ENCODE peak calls at places on chromosomes 4 and X, in five cellular contexts. One of them, this sample, is unnamed.

GRCh38 chr4:182918791-182919302 is 1.7 kb upstream of the DCTD start:
- DNase-seq in PC-3: no peak
- DNase-seq in CD4-positive, CD25-positive, alpha-beta regulatory T cell: no peak
- DNase-seq in BE2C: no peak
- DNase-seq in left lung: no peak
- DNase-seq in this sample: peak

GRCh38 chr4:76767983-76768382 is 130.0 kb downstream of the SOWAHB start:
- DNase-seq in PC-3: no peak
- DNase-seq in CD4-positive, CD25-positive, alpha-beta regulatory T cell: no peak
- DNase-seq in BE2C: no peak
- DNase-seq in left lung: no peak
- DNase-seq in this sample: no peak

GRCh38 chr4:34664051-34664450 is 1580.3 kb downstream of the ARAP2 start:
- DNase-seq in left lung: peak
- DNase-seq in CD4-positive, CD25-positive, alpha-beta regulatory T cell: no peak
- DNase-seq in PC-3: no peak
- DNase-seq in BE2C: no peak
- DNase-seq in this sample: no peak

GRCh38 chr4:13584481-13584880 is 40.2 kb upstream of the NKX3-2 start:
- DNase-seq in CD4-positive, CD25-positive, alpha-beta regulatory T cell: no peak
- DNase-seq in PC-3: peak
- DNase-seq in BE2C: no peak
- DNase-seq in left lung: no peak
- DNase-seq in this sample: no peak

GRCh38 chr4:155769092-155769491 is 10.3 kb downstream of the GUCY1B1 start:
- DNase-seq in BE2C: no peak
- DNase-seq in CD4-positive, CD25-positive, alpha-beta regulatory T cell: no peak
- DNase-seq in PC-3: no peak
- DNase-seq in left lung: no peak
- DNase-seq in this sample: no peak

GRCh38 chrX:12948495-12948894 is 26.4 kb upstream of the TMSB4X start:
- DNase-seq in left lung: no peak
- DNase-seq in BE2C: no peak
- DNase-seq in CD4-positive, CD25-positive, alpha-beta regulatory T cell: no peak
- DNase-seq in PC-3: no peak
- DNase-seq in this sample: no peak

GRCh38 chrX:104343408-104344129 is 88.8 kb upstream of the ESX1 start:
- DNase-seq in PC-3: peak
- DNase-seq in left lung: no peak
- DNase-seq in CD4-positive, CD25-positive, alpha-beta regulatory T cell: no peak
- DNase-seq in BE2C: peak
- DNase-seq in this sample: peak

GRCh38 chr4:76968937-76969336 is 19.4 kb downstream of the SEPTIN11 start:
- DNase-seq in left lung: no peak
- DNase-seq in PC-3: no peak
- DNase-seq in BE2C: no peak
- DNase-seq in CD4-positive, CD25-positive, alpha-beta regulatory T cell: no peak
- DNase-seq in this sample: no peak

GRCh38 chr4:113496698-113497097 is 264.8 kb downstream of the CAMK2D start:
- DNase-seq in PC-3: no peak
- DNase-seq in BE2C: no peak
- DNase-seq in left lung: no peak
- DNase-seq in CD4-positive, CD25-positive, alpha-beta regulatory T cell: no peak
- DNase-seq in this sample: no peak

GRCh38 chr4:101707596-101707995 is 82.9 kb upstream of the BANK1 start:
- DNase-seq in CD4-positive, CD25-positive, alpha-beta regulatory T cell: no peak
- DNase-seq in PC-3: no peak
- DNase-seq in left lung: no peak
- DNase-seq in BE2C: no peak
- DNase-seq in this sample: no peak

GRCh38 chr4:145716200-145716599 is 36.3 kb downstream of the C4orf51 start:
- DNase-seq in left lung: no peak
- DNase-seq in BE2C: no peak
- DNase-seq in PC-3: peak
- DNase-seq in CD4-positive, CD25-positive, alpha-beta regulatory T cell: no peak
- DNase-seq in this sample: no peak

GRCh38 chr4:26782168-26782829 is 78.3 kb upstream of the STIM2 start:
- DNase-seq in PC-3: peak
- DNase-seq in CD4-positive, CD25-positive, alpha-beta regulatory T cell: no peak
- DNase-seq in left lung: no peak
- DNase-seq in BE2C: no peak
- DNase-seq in this sample: no peak

GRCh38 chr4:184163813-184164212 is 53.9 kb downstream of the ENPP6 start:
- DNase-seq in left lung: peak
- DNase-seq in PC-3: peak
- DNase-seq in CD4-positive, CD25-positive, alpha-beta regulatory T cell: no peak
- DNase-seq in BE2C: peak
- DNase-seq in this sample: peak

GRCh38 chrX:102345916-102346315 is 93.9 kb downstream of the NXF2B start:
- DNase-seq in CD4-positive, CD25-positive, alpha-beta regulatory T cell: peak
- DNase-seq in BE2C: peak
- DNase-seq in left lung: no peak
- DNase-seq in PC-3: peak
- DNase-seq in this sample: peak

GRCh38 chr4:1017706-1018105 is 6.3 kb downstream of the FGFRL1 start:
- DNase-seq in PC-3: no peak
- DNase-seq in CD4-positive, CD25-positive, alpha-beta regulatory T cell: no peak
- DNase-seq in BE2C: no peak
- DNase-seq in left lung: no peak
- DNase-seq in this sample: no peak
- H3K4me3 ChIP-seq in PC-3: no peak
- H3K4me3 ChIP-seq in CD4-positive, CD25-positive, alpha-beta regulatory T cell: no peak
- H3K4me3 ChIP-seq in BE2C: no peak
- H3K4me3 ChIP-seq in left lung: no peak
- H3K4me3 ChIP-seq in this sample: no peak

GRCh38 chr4:163614866-163615265 is 120.4 kb downstream of the TMA16 start:
- DNase-seq in PC-3: no peak
- DNase-seq in BE2C: no peak
- DNase-seq in CD4-positive, CD25-positive, alpha-beta regulatory T cell: no peak
- DNase-seq in left lung: no peak
- DNase-seq in this sample: no peak

GRCh38 chr4:163611172-163611571 is 116.7 kb downstream of the TMA16 start:
- DNase-seq in CD4-positive, CD25-positive, alpha-beta regulatory T cell: no peak
- DNase-seq in BE2C: no peak
- DNase-seq in PC-3: no peak
- DNase-seq in left lung: no peak
- DNase-seq in this sample: no peak

GRCh38 chr4:163612762-163613161 is 118.3 kb downstream of the TMA16 start:
- DNase-seq in PC-3: no peak
- DNase-seq in CD4-positive, CD25-positive, alpha-beta regulatory T cell: no peak
- DNase-seq in BE2C: no peak
- DNase-seq in left lung: no peak
- DNase-seq in this sample: no peak

GRCh38 chr4:163611784-163612445 is 117.4 kb downstream of the TMA16 start:
- DNase-seq in left lung: no peak
- DNase-seq in PC-3: no peak
- DNase-seq in BE2C: no peak
- DNase-seq in CD4-positive, CD25-positive, alpha-beta regulatory T cell: no peak
- DNase-seq in this sample: no peak

GRCh38 chr4:163613375-163613774 is 118.9 kb downstream of the TMA16 start:
- DNase-seq in PC-3: no peak
- DNase-seq in left lung: no peak
- DNase-seq in BE2C: no peak
- DNase-seq in CD4-positive, CD25-positive, alpha-beta regulatory T cell: no peak
- DNase-seq in this sample: no peak
- H3K4me3 ChIP-seq in PC-3: no peak
- H3K4me3 ChIP-seq in left lung: no peak
- H3K4me3 ChIP-seq in BE2C: no peak
- H3K4me3 ChIP-seq in CD4-positive, CD25-positive, alpha-beta regulatory T cell: no peak
- H3K4me3 ChIP-seq in this sample: no peak

DNA sequence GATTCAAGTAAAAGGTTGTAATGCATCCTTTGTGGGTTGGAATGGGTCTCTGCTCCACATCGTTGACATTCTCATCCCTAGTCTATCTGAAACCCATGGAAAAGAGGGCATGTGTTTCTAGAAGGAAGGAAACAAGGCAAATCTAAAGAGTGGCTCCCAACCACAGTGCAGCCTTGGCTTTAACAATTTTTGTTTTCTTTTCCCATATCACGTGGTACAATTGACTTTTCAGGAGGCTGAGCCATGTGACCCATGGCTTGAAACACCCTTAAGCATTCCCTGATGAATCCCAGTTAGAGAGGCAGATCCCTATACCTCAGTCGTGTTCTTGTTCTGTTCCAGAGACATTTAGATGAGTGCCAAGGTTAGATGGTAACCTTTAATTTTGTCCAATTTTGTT is 12.8 kb downstream of the DCUN1D4 start:
- DNase-seq in left lung: no peak
- DNase-seq in PC-3: no peak
- DNase-seq in CD4-positive, CD25-positive, alpha-beta regulatory T cell: no peak
- DNase-seq in BE2C: no peak
- DNase-seq in this sample: no peak
- H3K4me3 ChIP-seq in left lung: no peak
- H3K4me3 ChIP-seq in PC-3: no peak
- H3K4me3 ChIP-seq in CD4-positive, CD25-positive, alpha-beta regulatory T cell: no peak
- H3K4me3 ChIP-seq in BE2C: no peak
- H3K4me3 ChIP-seq in this sample: no peak

GRCh38 chrX:148470324-148470723 is 30.1 kb upstream of the AFF2 start:
- DNase-seq in CD4-positive, CD25-positive, alpha-beta regulatory T cell: no peak
- DNase-seq in PC-3: no peak
- DNase-seq in left lung: no peak
- DNase-seq in BE2C: no peak
- DNase-seq in this sample: no peak
- H3K4me3 ChIP-seq in CD4-positive, CD25-positive, alpha-beta regulatory T cell: no peak
- H3K4me3 ChIP-seq in PC-3: no peak
- H3K4me3 ChIP-seq in left lung: no peak
- H3K4me3 ChIP-seq in BE2C: no peak
- H3K4me3 ChIP-seq in this sample: no peak

GRCh38 chr4:39237179-39237578 is 54.9 kb downstream of the WDR19 start:
- DNase-seq in PC-3: no peak
- DNase-seq in left lung: no peak
- DNase-seq in CD4-positive, CD25-positive, alpha-beta regulatory T cell: no peak
- DNase-seq in BE2C: no peak
- DNase-seq in this sample: no peak
- H3K4me3 ChIP-seq in PC-3: no peak
- H3K4me3 ChIP-seq in left lung: no peak
- H3K4me3 ChIP-seq in CD4-positive, CD25-positive, alpha-beta regulatory T cell: no peak
- H3K4me3 ChIP-seq in BE2C: no peak
- H3K4me3 ChIP-seq in this sample: no peak

DNA sequence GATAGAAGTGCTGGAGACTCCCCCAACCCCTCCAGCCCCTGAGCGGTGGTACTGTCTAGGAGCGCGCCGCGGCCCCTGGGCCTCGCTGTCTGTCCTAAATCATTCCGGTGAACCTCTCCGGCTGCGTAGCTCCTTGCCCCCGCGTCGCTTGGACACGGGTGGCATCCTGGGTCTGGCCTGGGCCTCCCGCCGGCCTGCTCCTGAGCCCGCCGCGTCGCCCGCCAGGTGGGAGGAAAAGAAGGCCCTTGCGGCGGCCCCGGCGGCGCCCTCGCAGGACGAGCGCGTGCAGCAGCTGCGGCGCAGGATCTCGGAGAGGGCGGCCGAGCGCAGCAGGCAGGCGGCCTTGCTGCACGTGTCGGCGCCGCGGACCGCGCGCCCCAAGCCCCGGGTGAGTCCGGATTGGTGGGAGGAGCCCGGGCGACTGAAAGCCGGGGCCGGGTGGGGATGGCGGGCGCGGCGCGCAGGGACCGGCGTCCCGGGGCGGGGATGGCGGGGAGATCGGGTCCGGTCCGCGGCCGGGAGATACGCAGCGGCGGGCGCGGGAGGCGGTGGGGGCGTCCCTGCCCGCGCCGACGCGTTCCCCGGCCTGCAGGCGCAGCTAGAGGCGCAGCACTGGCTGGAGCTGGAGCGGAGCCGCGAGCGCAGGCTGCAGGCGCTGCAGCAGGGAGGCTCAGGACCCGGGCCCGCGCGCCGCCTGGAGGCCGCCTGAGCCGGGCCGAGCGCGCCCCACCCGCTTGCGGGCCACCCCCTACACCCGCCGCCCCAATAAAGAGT is 6.5 kb upstream of the RNF4 start:
- DNase-seq in BE2C: peak
- DNase-seq in left lung: peak
- DNase-seq in PC-3: peak
- DNase-seq in CD4-positive, CD25-positive, alpha-beta regulatory T cell: peak
- DNase-seq in this sample: peak
- H3K4me3 ChIP-seq in BE2C: peak
- H3K4me3 ChIP-seq in left lung: peak
- H3K4me3 ChIP-seq in PC-3: peak
- H3K4me3 ChIP-seq in CD4-positive, CD25-positive, alpha-beta regulatory T cell: no peak
- H3K4me3 ChIP-seq in this sample: peak

GRCh38 chr4:143513314-143514211 is at the start of gene SMARCA5:
- DNase-seq in PC-3: peak
- DNase-seq in BE2C: peak
- DNase-seq in CD4-positive, CD25-positive, alpha-beta regulatory T cell: peak
- DNase-seq in left lung: peak
- DNase-seq in this sample: peak

GRCh38 chr4:143514432-143514831 is 930 bp downstream of the SMARCA5 start:
- DNase-seq in left lung: peak
- DNase-seq in CD4-positive, CD25-positive, alpha-beta regulatory T cell: peak
- DNase-seq in PC-3: peak
- DNase-seq in BE2C: peak
- DNase-seq in this sample: peak

GRCh38 chr4:143517764-143518163 is 4.3 kb downstream of the SMARCA5 start:
- DNase-seq in BE2C: no peak
- DNase-seq in left lung: no peak
- DNase-seq in PC-3: no peak
- DNase-seq in CD4-positive, CD25-positive, alpha-beta regulatory T cell: no peak
- DNase-seq in this sample: no peak

GRCh38 chr4:143512978-143513313 is 556 bp upstream of the SMARCA5 start:
- DNase-seq in BE2C: no peak
- DNase-seq in CD4-positive, CD25-positive, alpha-beta regulatory T cell: peak
- DNase-seq in PC-3: no peak
- DNase-seq in left lung: no peak
- DNase-seq in this sample: no peak

GRCh38 chr4:143515905-143516304 is 2.4 kb downstream of the SMARCA5 start:
- DNase-seq in BE2C: no peak
- DNase-seq in left lung: no peak
- DNase-seq in CD4-positive, CD25-positive, alpha-beta regulatory T cell: no peak
- DNase-seq in PC-3: no peak
- DNase-seq in this sample: no peak
- H3K4me3 ChIP-seq in BE2C: peak
- H3K4me3 ChIP-seq in left lung: peak
- H3K4me3 ChIP-seq in CD4-positive, CD25-positive, alpha-beta regulatory T cell: peak
- H3K4me3 ChIP-seq in PC-3: peak
- H3K4me3 ChIP-seq in this sample: peak

GRCh38 chr4:108940086-108941033 is 177.5 kb upstream of the ETNPPL start:
- DNase-seq in CD4-positive, CD25-positive, alpha-beta regulatory T cell: no peak
- DNase-seq in PC-3: peak
- DNase-seq in BE2C: no peak
- DNase-seq in left lung: no peak
- DNase-seq in this sample: peak
- H3K4me3 ChIP-seq in CD4-positive, CD25-positive, alpha-beta regulatory T cell: no peak
- H3K4me3 ChIP-seq in PC-3: no peak
- H3K4me3 ChIP-seq in BE2C: no peak
- H3K4me3 ChIP-seq in left lung: no peak
- H3K4me3 ChIP-seq in this sample: no peak